ENCODE peak calls at places on chromosomes 5 and 9, in nine cellular contexts. X is ovary, I is IMR-90, V is HCT116, S is adrenal gland, D is sigmoid colon, T is breast epithelium, N is prostate gland, F is lower leg skin. A is an unnamed sample.

GRCh38 chr5:54211912-54212311 is 98.5 kb downstream of the ARL15 start:
- DNase-seq in X (no peak), I (no peak), V (no peak), S (no peak), D (no peak), T (no peak), N (no peak), F (no peak), A (no peak)

GRCh38 chr5:80919678-80920196 is 40.4 kb upstream of the RASGRF2 start:
- DNase-seq in X (no peak), I (peak), V (no peak), S (no peak), D (no peak), T (no peak), N (no peak), F (no peak), A (no peak)

GRCh38 chr9:16247188-16247875 is 623.1 kb downstream of the BNC2 start:
- DNase-seq in X (no peak), I (peak), V (no peak), S (no peak), D (no peak), T (no peak), N (no peak), F (no peak), A (no peak)

GRCh38 chr5:56625577-56625976 is 189.8 kb upstream of the MAP3K1 start:
- DNase-seq in X (no peak), I (peak), V (no peak), S (no peak), D (no peak), T (no peak), N (no peak), F (no peak), A (no peak)

GRCh38 chr9:126612813-126613641 is 701 bp upstream of the LMX1B start:
- DNase-seq in X (no peak), I (no peak), V (no peak), S (no peak), D (peak), T (no peak), N (no peak), F (no peak), A (peak)

GRCh38 chr5:119179857-119180641 is 109.2 kb downstream of the DMXL1 start:
- DNase-seq in X (no peak), I (peak), V (no peak), S (no peak), D (no peak), T (no peak), N (peak), F (no peak), A (no peak)

GRCh38 chr9:130872058-130872453 is 24.6 kb downstream of the QRFP start:
- DNase-seq in X (no peak), I (no peak), V (no peak), S (no peak), D (no peak), T (no peak), N (no peak), F (no peak), A (no peak)

GRCh38 chr9:20512106-20512505 is 110.2 kb downstream of the MLLT3 start:
- DNase-seq in X (no peak), I (peak), V (no peak), S (no peak), D (no peak), T (no peak), N (no peak), F (no peak), A (no peak)

GRCh38 chr9:37348917-37349316 is 73.6 kb upstream of the GRHPR start:
- DNase-seq in X (no peak), I (no peak), V (no peak), S (no peak), D (no peak), T (no peak), N (no peak), F (no peak), A (no peak)

GRCh38 chr5:96629774-96630173 is 32.4 kb upstream of the CAST start:
- DNase-seq in X (no peak), I (peak), V (peak), S (no peak), D (no peak), T (no peak), N (peak), F (no peak), A (no peak)

GRCh38 chr9:89661391-89661949 is 56.7 kb downstream of the GADD45G start:
- DNase-seq in X (no peak), I (no peak), V (no peak), S (no peak), D (peak), T (no peak), N (no peak), F (peak), A (peak)

GRCh38 chr9:30630459-30630858 is 1754.0 kb upstream of the ACO1 start:
- DNase-seq in X (no peak), I (no peak), V (no peak), S (no peak), D (no peak), T (no peak), N (no peak), F (no peak), A (no peak)

GRCh38 chr5:102450313-102450990 is 48.3 kb downstream of the SLCO6A1 start:
- DNase-seq in X (no peak), I (no peak), V (peak), S (no peak), D (peak), T (no peak), N (no peak), F (peak), A (no peak)

DNA sequence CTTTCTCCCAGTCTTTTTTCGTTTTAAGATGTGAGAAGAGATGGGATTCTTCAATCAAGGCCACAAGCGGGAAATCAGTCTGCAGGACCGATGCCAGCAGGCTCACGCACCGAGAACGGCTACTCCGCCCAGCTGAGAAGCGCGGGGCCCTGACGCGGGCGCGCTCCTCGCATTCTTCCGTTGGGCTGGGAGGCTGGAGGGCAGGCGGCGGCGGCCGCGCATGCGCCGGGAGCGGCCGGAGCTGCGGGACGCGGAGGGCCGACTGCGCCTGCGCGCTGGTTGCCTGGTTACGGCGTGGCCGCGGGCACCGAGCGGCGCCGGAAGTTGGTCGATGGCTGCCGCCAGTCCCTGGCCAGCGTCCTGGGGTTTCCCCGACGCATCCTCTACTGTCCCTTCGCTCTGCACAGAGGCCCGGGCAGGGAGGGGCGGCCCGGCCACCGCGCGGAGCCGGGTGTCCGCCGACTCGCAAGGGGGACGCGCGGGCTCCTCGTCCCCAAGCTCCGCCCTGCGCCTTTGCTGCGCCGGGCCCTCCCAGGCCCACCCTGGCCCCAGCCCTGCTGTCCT is 831 bp upstream of the SEC16A start:
- DNase-seq in X (peak), I (peak), V (peak), S (peak), D (peak), T (peak), N (peak), F (peak), A (peak)
- TF ChIP-seq POLR2A in X (peak), I (no peak), V (peak), S (peak), D (no peak), T (no peak), N (peak), F (no peak), A (peak)

GRCh38 chr5:135591277-135591676 is 12.5 kb upstream of the CXCL14 start:
- DNase-seq in X (no peak), I (no peak), V (no peak), S (no peak), D (no peak), T (no peak), N (no peak), F (peak), A (no peak)

GRCh38 chr5:135593886-135594285 is 15.1 kb upstream of the CXCL14 start:
- DNase-seq in X (no peak), I (no peak), V (no peak), S (no peak), D (no peak), T (no peak), N (no peak), F (peak), A (no peak)

GRCh38 chr5:135594416-135594960 is 15.7 kb upstream of the CXCL14 start:
- DNase-seq in X (no peak), I (no peak), V (no peak), S (no peak), D (no peak), T (no peak), N (no peak), F (peak), A (no peak)

GRCh38 chr5:135592312-135593045 is 13.7 kb upstream of the CXCL14 start:
- DNase-seq in X (no peak), I (no peak), V (no peak), S (no peak), D (no peak), T (no peak), N (no peak), F (peak), A (no peak)

GRCh38 chr5:135593141-135593540 is 14.3 kb upstream of the CXCL14 start:
- DNase-seq in X (no peak), I (no peak), V (no peak), S (no peak), D (no peak), T (no peak), N (no peak), F (peak), A (no peak)
- H3K4me3 ChIP-seq in X (no peak), I (no peak), V (no peak), S (no peak), D (no peak), T (no peak), N (no peak), F (no peak), A (no peak)

DNA sequence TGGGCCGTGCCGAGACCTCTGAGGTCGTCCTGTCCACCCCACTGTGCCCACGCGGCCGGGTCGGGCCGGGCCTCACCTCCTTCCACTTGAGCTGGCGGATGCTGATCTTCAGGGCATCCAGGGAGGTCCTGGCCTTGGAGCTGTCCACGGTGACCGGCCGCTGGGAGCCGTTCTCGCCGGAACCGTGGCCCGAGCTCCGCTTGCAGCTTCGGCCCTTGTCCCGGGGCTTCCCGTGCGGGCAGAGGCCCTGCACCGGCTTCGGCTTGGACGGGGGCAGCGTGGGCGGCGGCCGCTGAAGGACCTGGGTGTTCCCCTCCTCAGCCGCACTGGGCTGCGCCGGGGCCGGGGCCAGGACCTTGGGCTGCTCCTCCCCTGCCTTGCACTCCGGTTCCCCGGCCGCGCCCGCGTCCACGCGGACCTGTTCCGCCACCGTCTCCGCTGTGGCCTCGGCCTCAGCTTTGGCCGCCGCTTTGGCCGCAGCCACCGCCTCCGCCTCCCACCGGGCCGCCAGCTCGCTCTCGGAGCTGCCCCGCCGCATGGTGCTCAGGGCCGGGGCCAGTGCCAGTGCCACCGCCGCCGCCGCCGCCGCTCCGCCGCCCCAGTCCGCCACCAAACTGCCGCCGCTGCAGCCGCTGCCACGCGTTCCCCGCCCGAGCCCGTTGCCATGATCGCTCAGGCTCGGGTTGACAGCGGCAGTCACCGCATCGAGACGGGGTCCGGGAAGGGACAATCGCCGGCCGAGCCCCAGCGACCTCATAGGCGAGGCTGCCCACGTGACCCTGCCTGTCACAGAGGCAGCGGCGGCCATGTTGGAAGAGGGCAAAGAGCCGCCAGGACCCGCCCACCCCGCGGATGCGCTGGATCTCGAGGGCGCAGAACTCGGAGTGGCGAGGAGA is at the start of gene TTLL11:
- DNase-seq in X (peak), I (peak), V (peak), S (peak), D (peak), T (peak), N (peak), F (peak), A (peak)
- TF ChIP-seq POLR2A in X (no peak), I (no peak), V (peak), S (peak), D (no peak), T (no peak), N (peak), F (no peak), A (no peak)

GRCh38 chr9:104747245-104747564 is 278 bp upstream of the NIPSNAP3A start:
- DNase-seq in X (no peak), I (no peak), V (no peak), S (no peak), D (no peak), T (no peak), N (no peak), F (no peak), A (no peak)

GRCh38 chr9:104746798-104747197 is 685 bp upstream of the NIPSNAP3A start:
- DNase-seq in X (no peak), I (no peak), V (no peak), S (no peak), D (no peak), T (no peak), N (no peak), F (no peak), A (no peak)

GRCh38 chr9:104745852-104746251 is 1.6 kb upstream of the NIPSNAP3A start:
- DNase-seq in X (no peak), I (no peak), V (no peak), S (no peak), D (no peak), T (no peak), N (no peak), F (no peak), A (no peak)

GRCh38 chr9:104747565-104748358 is at the start of gene NIPSNAP3A:
- DNase-seq in X (peak), I (peak), V (peak), S (peak), D (peak), T (peak), N (peak), F (peak), A (peak)

DNA sequence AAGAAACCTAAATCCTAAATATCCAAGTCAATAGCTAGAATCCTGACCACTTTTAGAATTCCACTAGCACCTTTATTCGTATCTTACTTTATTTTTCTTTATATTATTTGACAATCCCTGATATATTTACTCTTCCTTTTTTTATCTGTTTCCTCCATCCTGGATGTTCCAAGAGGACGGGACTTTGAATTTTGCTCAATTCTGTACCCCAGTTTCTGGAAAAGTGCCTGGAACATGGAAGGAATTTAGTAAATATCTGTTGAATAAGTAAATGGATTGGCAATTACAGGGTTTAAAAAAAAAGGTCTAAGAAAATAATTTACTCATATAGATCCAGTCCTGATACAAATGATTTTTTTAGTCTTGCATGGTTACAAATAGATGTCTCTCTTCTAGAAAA is 1.2 kb upstream of the NIPSNAP3A start:
- DNase-seq in X (no peak), I (no peak), V (no peak), S (no peak), D (no peak), T (no peak), N (no peak), F (no peak), A (no peak)
- H3K4me3 ChIP-seq in X (no peak), I (no peak), V (no peak), S (no peak), D (no peak), T (no peak), N (no peak), F (no peak), A (no peak)

DNA sequence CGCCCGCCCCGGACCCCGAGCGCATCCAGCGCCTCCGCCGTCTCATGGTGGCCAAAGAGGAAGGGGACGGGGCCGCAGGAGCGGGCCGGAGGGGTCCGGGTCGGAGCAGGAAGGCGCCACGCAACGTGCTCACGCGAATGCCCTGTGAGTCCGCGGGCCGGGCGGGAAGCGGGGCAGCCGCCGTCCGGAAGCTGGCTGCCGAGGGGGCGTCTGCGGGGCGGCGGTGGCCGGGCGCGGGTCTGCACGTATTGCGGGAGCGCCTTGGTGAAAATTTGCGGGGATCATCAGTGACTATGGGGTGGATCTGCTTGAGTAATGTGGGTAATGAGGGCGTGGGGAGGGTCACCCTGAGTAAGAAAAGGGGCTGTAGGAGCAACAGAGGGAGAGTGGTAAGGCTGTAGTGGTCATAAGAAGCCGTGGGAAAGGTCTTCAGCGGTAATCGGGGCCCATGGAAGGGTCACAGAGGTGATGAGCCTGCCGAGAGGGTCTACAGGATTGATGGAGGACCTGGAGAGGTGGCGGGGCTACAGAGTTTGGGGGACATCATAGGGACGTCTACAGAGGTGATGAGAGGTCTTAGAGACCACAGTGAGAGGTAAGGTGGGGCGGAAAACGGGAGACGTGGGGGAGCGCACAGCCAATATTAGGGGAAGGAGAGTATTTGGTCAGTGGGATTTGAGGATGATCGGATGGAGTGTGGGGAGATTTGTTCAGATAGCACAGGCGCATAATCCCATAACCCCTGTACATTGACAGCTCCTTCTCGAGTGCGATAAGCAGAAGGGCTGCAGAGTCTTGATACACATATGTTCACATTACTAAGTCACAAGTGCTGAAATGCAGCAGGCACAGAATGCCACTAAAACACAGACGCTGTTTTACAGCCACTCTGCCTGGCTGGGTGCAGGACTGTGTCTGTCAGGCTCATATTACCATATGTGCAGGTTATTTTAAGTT is 821 bp downstream of the LSM11 start:
- DNase-seq in X (peak), I (no peak), V (no peak), S (peak), D (no peak), T (no peak), N (no peak), F (no peak), A (no peak)
- TF ChIP-seq POLR2A in X (no peak), I (no peak), V (no peak), S (no peak), D (no peak), T (no peak), N (no peak), F (no peak), A (no peak)

GRCh38 chr5:178487911-178488310 is 102.3 kb downstream of the COL23A1 start:
- DNase-seq in X (no peak), I (no peak), V (no peak), S (no peak), D (no peak), T (no peak), N (no peak), F (no peak), A (no peak)
- H3K4me3 ChIP-seq in X (no peak), I (no peak), V (no peak), S (no peak), D (no peak), T (no peak), N (no peak), F (no peak), A (no peak)

A was measured in Peyer's patch.